ENCODE peak calls at places on chromosomes 13 and 19, in six cellular contexts. One of them, this sample, is unnamed.

GRCh38 chr13:96090240-96091101 is 564 bp downstream of the HS6ST3 start:
- DNase-seq in WERI-Rb-1: peak
- DNase-seq in astrocyte of the cerebellum: no peak
- DNase-seq in mammary epithelial cell: no peak
- DNase-seq in PC-3: no peak
- DNase-seq in Calu3: no peak
- DNase-seq in this sample: peak

GRCh38 chr13:89869312-89869711 is 1478.2 kb upstream of the MIR17HG start:
- DNase-seq in PC-3: no peak
- DNase-seq in mammary epithelial cell: no peak
- DNase-seq in WERI-Rb-1: no peak
- DNase-seq in Calu3: no peak
- DNase-seq in astrocyte of the cerebellum: no peak
- DNase-seq in this sample: no peak

GRCh38 chr19:29630661-29631060 is 24.6 kb downstream of the POP4 start:
- DNase-seq in astrocyte of the cerebellum: no peak
- DNase-seq in mammary epithelial cell: no peak
- DNase-seq in PC-3: no peak
- DNase-seq in Calu3: no peak
- DNase-seq in WERI-Rb-1: no peak
- DNase-seq in this sample: no peak

GRCh38 chr19:48836089-48837017 is at the start of gene HSD17B14:
- DNase-seq in Calu3: no peak
- DNase-seq in mammary epithelial cell: no peak
- DNase-seq in PC-3: peak
- DNase-seq in WERI-Rb-1: peak
- DNase-seq in astrocyte of the cerebellum: no peak
- DNase-seq in this sample: peak

GRCh38 chr13:46761866-46762265 is 35.1 kb downstream of the ESD start:
- DNase-seq in WERI-Rb-1: no peak
- DNase-seq in Calu3: no peak
- DNase-seq in mammary epithelial cell: no peak
- DNase-seq in PC-3: peak
- DNase-seq in astrocyte of the cerebellum: no peak
- DNase-seq in this sample: no peak

GRCh38 chr13:43528992-43529391 is 257.8 kb downstream of the ENOX1 start:
- DNase-seq in Calu3: no peak
- DNase-seq in astrocyte of the cerebellum: no peak
- DNase-seq in WERI-Rb-1: no peak
- DNase-seq in PC-3: no peak
- DNase-seq in mammary epithelial cell: no peak
- DNase-seq in this sample: no peak

GRCh38 chr13:91598655-91599054 is 200.2 kb downstream of the GPC5 start:
- DNase-seq in WERI-Rb-1: no peak
- DNase-seq in PC-3: no peak
- DNase-seq in astrocyte of the cerebellum: no peak
- DNase-seq in Calu3: no peak
- DNase-seq in mammary epithelial cell: no peak
- DNase-seq in this sample: no peak

GRCh38 chr13:114126789-114127472 is 5.5 kb downstream of the RASA3 start:
- DNase-seq in astrocyte of the cerebellum: no peak
- DNase-seq in mammary epithelial cell: no peak
- DNase-seq in WERI-Rb-1: no peak
- DNase-seq in PC-3: no peak
- DNase-seq in Calu3: no peak
- DNase-seq in this sample: no peak

GRCh38 chr19:50537769-50538230 is 24.1 kb upstream of the ASPDH start:
- DNase-seq in Calu3: peak
- DNase-seq in mammary epithelial cell: peak
- DNase-seq in PC-3: peak
- DNase-seq in WERI-Rb-1: peak
- DNase-seq in astrocyte of the cerebellum: peak
- DNase-seq in this sample: peak

GRCh38 chr19:30784850-30785459 is 412.8 kb downstream of the ZNF536 start:
- DNase-seq in mammary epithelial cell: peak
- DNase-seq in Calu3: peak
- DNase-seq in PC-3: peak
- DNase-seq in WERI-Rb-1: peak
- DNase-seq in astrocyte of the cerebellum: no peak
- DNase-seq in this sample: peak

GRCh38 chr13:110121312-110122083 is 185.5 kb downstream of the COL4A1 start:
- DNase-seq in Calu3: no peak
- DNase-seq in astrocyte of the cerebellum: no peak
- DNase-seq in WERI-Rb-1: no peak
- DNase-seq in mammary epithelial cell: no peak
- DNase-seq in PC-3: no peak
- DNase-seq in this sample: no peak

GRCh38 chr19:50875795-50876422 is 2.7 kb downstream of the KLK2 start:
- DNase-seq in PC-3: no peak
- DNase-seq in mammary epithelial cell: no peak
- DNase-seq in Calu3: no peak
- DNase-seq in WERI-Rb-1: no peak
- DNase-seq in astrocyte of the cerebellum: no peak
- DNase-seq in this sample: no peak

GRCh38 chr13:24131749-24132148 is 28.8 kb upstream of the SPATA13 start:
- DNase-seq in PC-3: no peak
- DNase-seq in WERI-Rb-1: no peak
- DNase-seq in astrocyte of the cerebellum: no peak
- DNase-seq in Calu3: no peak
- DNase-seq in mammary epithelial cell: no peak
- DNase-seq in this sample: no peak

GRCh38 chr13:33606692-33607091 is 211.3 kb upstream of the RFC3 start:
- DNase-seq in mammary epithelial cell: no peak
- DNase-seq in Calu3: no peak
- DNase-seq in WERI-Rb-1: peak
- DNase-seq in PC-3: no peak
- DNase-seq in astrocyte of the cerebellum: no peak
- DNase-seq in this sample: no peak

GRCh38 chr19:19459707-19460251 is 54.3 kb downstream of the GATAD2A start:
- DNase-seq in WERI-Rb-1: no peak
- DNase-seq in mammary epithelial cell: no peak
- DNase-seq in Calu3: no peak
- DNase-seq in PC-3: peak
- DNase-seq in astrocyte of the cerebellum: no peak
- DNase-seq in this sample: no peak

GRCh38 chr13:93079294-93079693 is 147.3 kb upstream of the GPC6 start:
- DNase-seq in WERI-Rb-1: no peak
- DNase-seq in Calu3: no peak
- DNase-seq in astrocyte of the cerebellum: peak
- DNase-seq in mammary epithelial cell: peak
- DNase-seq in PC-3: peak
- DNase-seq in this sample: no peak

GRCh38 chr13:50389726-50390125 is 374.5 kb downstream of the KCNRG start:
- DNase-seq in astrocyte of the cerebellum: no peak
- DNase-seq in Calu3: no peak
- DNase-seq in mammary epithelial cell: no peak
- DNase-seq in WERI-Rb-1: peak
- DNase-seq in PC-3: no peak
- DNase-seq in this sample: no peak

GRCh38 chr13:103996733-103997132 is 930.5 kb upstream of the SLC10A2 start:
- DNase-seq in PC-3: no peak
- DNase-seq in Calu3: no peak
- DNase-seq in mammary epithelial cell: no peak
- DNase-seq in astrocyte of the cerebellum: no peak
- DNase-seq in WERI-Rb-1: no peak
- DNase-seq in this sample: no peak

GRCh38 chr19:49657493-49658138 is 8.0 kb downstream of the IRF3 start:
- DNase-seq in PC-3: no peak
- DNase-seq in mammary epithelial cell: no peak
- DNase-seq in Calu3: no peak
- DNase-seq in WERI-Rb-1: no peak
- DNase-seq in astrocyte of the cerebellum: no peak
- DNase-seq in this sample: no peak

GRCh38 chr13:105965910-105966309 is 569.6 kb downstream of the EFNB2 start:
- DNase-seq in PC-3: no peak
- DNase-seq in Calu3: no peak
- DNase-seq in mammary epithelial cell: no peak
- DNase-seq in astrocyte of the cerebellum: no peak
- DNase-seq in WERI-Rb-1: no peak
- DNase-seq in this sample: no peak

GRCh38 chr13:110726726-110727125 is 13.2 kb downstream of the ING1 start:
- DNase-seq in mammary epithelial cell: no peak
- DNase-seq in WERI-Rb-1: no peak
- DNase-seq in astrocyte of the cerebellum: no peak
- DNase-seq in Calu3: no peak
- DNase-seq in PC-3: no peak
- DNase-seq in this sample: no peak

GRCh38 chr19:51477343-51477742 is 996 bp upstream of the CEACAM18 start:
- DNase-seq in mammary epithelial cell: no peak
- DNase-seq in Calu3: no peak
- DNase-seq in WERI-Rb-1: no peak
- DNase-seq in PC-3: no peak
- DNase-seq in astrocyte of the cerebellum: no peak
- DNase-seq in this sample: no peak

GRCh38 chr13:113976711-113977684 is 3.1 kb upstream of the C13orf46 start:
- DNase-seq in mammary epithelial cell: peak
- DNase-seq in PC-3: peak
- DNase-seq in astrocyte of the cerebellum: peak
- DNase-seq in Calu3: peak
- DNase-seq in WERI-Rb-1: no peak
- DNase-seq in this sample: peak

GRCh38 chr13:67878376-67878775 is 648.2 kb upstream of the PCDH9 start:
- DNase-seq in mammary epithelial cell: no peak
- DNase-seq in WERI-Rb-1: no peak
- DNase-seq in astrocyte of the cerebellum: no peak
- DNase-seq in Calu3: no peak
- DNase-seq in PC-3: no peak
- DNase-seq in this sample: no peak

GRCh38 chr13:23820530-23820929 is 68.7 kb downstream of the MIPEP start:
- DNase-seq in mammary epithelial cell: no peak
- DNase-seq in PC-3: no peak
- DNase-seq in Calu3: no peak
- DNase-seq in WERI-Rb-1: no peak
- DNase-seq in astrocyte of the cerebellum: no peak
- DNase-seq in this sample: no peak

GRCh38 chr19:7450243-7451223 is 38.3 kb downstream of the PEX11G start:
- DNase-seq in Calu3: no peak
- DNase-seq in astrocyte of the cerebellum: peak
- DNase-seq in PC-3: peak
- DNase-seq in WERI-Rb-1: no peak
- DNase-seq in mammary epithelial cell: peak
- DNase-seq in this sample: no peak

GRCh38 chr19:58196911-58197616 is 14.2 kb downstream of the ZNF274 start:
- DNase-seq in mammary epithelial cell: peak
- DNase-seq in PC-3: peak
- DNase-seq in astrocyte of the cerebellum: no peak
- DNase-seq in Calu3: no peak
- DNase-seq in WERI-Rb-1: no peak
- DNase-seq in this sample: no peak

GRCh38 chr19:50432221-50432626 is 468 bp upstream of the MYBPC2 start:
- DNase-seq in Calu3: peak
- DNase-seq in mammary epithelial cell: no peak
- DNase-seq in astrocyte of the cerebellum: no peak
- DNase-seq in WERI-Rb-1: no peak
- DNase-seq in PC-3: no peak
- DNase-seq in this sample: no peak

GRCh38 chr19:41159861-41160260 is 33.2 kb upstream of the CYP2S1 start:
- DNase-seq in WERI-Rb-1: no peak
- DNase-seq in PC-3: no peak
- DNase-seq in mammary epithelial cell: no peak
- DNase-seq in astrocyte of the cerebellum: no peak
- DNase-seq in Calu3: no peak
- DNase-seq in this sample: no peak

GRCh38 chr19:41154060-41154459 is 39.0 kb upstream of the CYP2S1 start:
- DNase-seq in Calu3: no peak
- DNase-seq in astrocyte of the cerebellum: no peak
- DNase-seq in mammary epithelial cell: no peak
- DNase-seq in WERI-Rb-1: no peak
- DNase-seq in PC-3: peak
- DNase-seq in this sample: no peak

GRCh38 chr19:41161903-41162302 is 31.1 kb upstream of the CYP2S1 start:
- DNase-seq in Calu3: no peak
- DNase-seq in mammary epithelial cell: no peak
- DNase-seq in astrocyte of the cerebellum: no peak
- DNase-seq in WERI-Rb-1: peak
- DNase-seq in PC-3: peak
- DNase-seq in this sample: no peak

GRCh38 chr19:41156207-41156606 is 36.8 kb upstream of the CYP2S1 start:
- DNase-seq in Calu3: no peak
- DNase-seq in mammary epithelial cell: no peak
- DNase-seq in WERI-Rb-1: no peak
- DNase-seq in astrocyte of the cerebellum: no peak
- DNase-seq in PC-3: peak
- DNase-seq in this sample: no peak
- TF ChIP-seq CTCF in Calu3: no peak
- TF ChIP-seq CTCF in mammary epithelial cell: peak
- TF ChIP-seq CTCF in WERI-Rb-1: no peak
- TF ChIP-seq CTCF in astrocyte of the cerebellum: no peak
- TF ChIP-seq CTCF in PC-3: peak
- TF ChIP-seq CTCF in this sample: no peak

GRCh38 chr19:36113895-36114762 is 546 bp downstream of the POLR2I start:
- DNase-seq in WERI-Rb-1: peak
- DNase-seq in astrocyte of the cerebellum: no peak
- DNase-seq in mammary epithelial cell: peak
- DNase-seq in Calu3: no peak
- DNase-seq in PC-3: peak
- DNase-seq in this sample: peak
- TF ChIP-seq CTCF in WERI-Rb-1: peak
- TF ChIP-seq CTCF in astrocyte of the cerebellum: peak
- TF ChIP-seq CTCF in mammary epithelial cell: peak
- TF ChIP-seq CTCF in Calu3: no peak
- TF ChIP-seq CTCF in PC-3: peak
- TF ChIP-seq CTCF in this sample: no peak

GRCh38 chr13:30617315-30618185 is at the start of gene USPL1:
- DNase-seq in mammary epithelial cell: peak
- DNase-seq in PC-3: peak
- DNase-seq in Calu3: peak
- DNase-seq in WERI-Rb-1: peak
- DNase-seq in astrocyte of the cerebellum: peak
- DNase-seq in this sample: peak
- TF ChIP-seq CTCF in mammary epithelial cell: no peak
- TF ChIP-seq CTCF in PC-3: no peak
- TF ChIP-seq CTCF in Calu3: no peak
- TF ChIP-seq CTCF in WERI-Rb-1: no peak
- TF ChIP-seq CTCF in astrocyte of the cerebellum: no peak
- TF ChIP-seq CTCF in this sample: peak

DNA sequence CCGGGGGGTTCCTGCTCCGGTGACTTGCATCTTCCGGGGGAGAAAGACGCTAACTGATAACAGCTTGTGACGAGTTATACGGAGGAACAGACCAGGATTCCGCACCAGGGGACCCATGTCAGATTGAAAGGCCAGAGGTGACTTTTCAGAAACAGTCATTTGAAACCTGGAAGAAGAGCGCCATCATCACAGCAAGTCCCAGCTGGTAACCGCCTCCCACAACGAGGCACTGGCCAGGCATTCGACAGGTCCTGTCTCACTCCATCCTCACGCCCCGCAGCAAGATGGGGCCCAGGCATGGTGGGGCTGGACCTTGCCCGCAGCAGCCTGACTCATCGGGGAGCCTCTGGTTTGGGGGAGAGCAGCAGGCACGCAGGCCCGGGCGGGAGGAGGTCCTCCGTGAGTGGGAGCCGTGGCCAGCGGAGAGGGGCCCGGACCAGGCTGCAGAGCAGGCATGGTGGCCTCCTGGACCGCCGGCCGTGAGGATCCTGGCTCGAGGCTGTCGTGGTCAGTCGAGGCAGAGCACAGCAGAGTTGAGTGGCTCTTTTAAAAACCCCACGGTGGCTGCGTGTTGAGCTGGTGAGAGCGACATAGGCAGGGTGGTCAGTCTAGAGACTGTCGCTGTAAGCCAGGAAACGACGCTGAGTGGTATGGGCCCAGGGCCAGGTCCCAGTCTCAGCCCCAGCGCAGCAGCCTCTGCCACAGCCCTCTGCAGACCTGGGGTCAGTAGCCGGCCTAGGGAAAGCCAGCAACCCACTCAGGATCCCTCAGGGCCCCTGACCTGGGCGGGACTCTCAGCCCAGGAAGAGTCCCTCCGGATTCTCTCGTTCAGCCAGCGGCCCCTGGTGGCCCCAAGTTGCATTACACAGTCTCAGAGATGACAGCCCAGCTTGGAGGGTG is 94.9 kb upstream of the MCF2L start:
- DNase-seq in WERI-Rb-1: peak
- DNase-seq in PC-3: peak
- DNase-seq in mammary epithelial cell: peak
- DNase-seq in Calu3: peak
- DNase-seq in astrocyte of the cerebellum: peak
- DNase-seq in this sample: peak
- TF ChIP-seq CTCF in WERI-Rb-1: peak
- TF ChIP-seq CTCF in PC-3: peak
- TF ChIP-seq CTCF in mammary epithelial cell: peak
- TF ChIP-seq CTCF in Calu3: peak
- TF ChIP-seq CTCF in astrocyte of the cerebellum: peak
- TF ChIP-seq CTCF in this sample: peak